ENCODE peak calls at places on chromosome 2, in eight cellular contexts. B is NCI-H2107, Q is endothelial cell of umbilical vein, L is spleen, D is NCI-H2029 treated with DMSO at 0.1 percent for 48 hours, A is AG20443, W is lower lobe of right lung, P is T-helper 9 cell. R is an unnamed sample.

GRCh38 chr2:75606851-75607798 is 39.5 kb upstream of the MRPL19 start:
- DNase-seq in B (no peak), Q (peak; percentile 20), L (no peak), D (no peak), A (peak; percentile 55), W (no peak), P (no peak), R (no peak)

GRCh38 chr2:171087547-171087946 is 73.1 kb downstream of the TLK1 start:
- DNase-seq in B (no peak), Q (peak; percentile 3), L (no peak), D (no peak), A (no peak), W (no peak), P (no peak), R (no peak)

GRCh38 chr2:64065516-64065915 is 46.3 kb upstream of the VPS54 start:
- DNase-seq in B (no peak), Q (no peak), L (no peak), D (no peak), A (no peak), W (no peak), P (no peak), R (no peak)

GRCh38 chr2:26636935-26637334 is 4.2 kb downstream of the CIB4 start:
- DNase-seq in B (no peak), Q (no peak), L (no peak), D (no peak), A (no peak), W (peak; percentile 16), P (no peak), R (no peak)

GRCh38 chr2:127859712-127860085 is 1.7 kb upstream of the POLR2D start:
- DNase-seq in B (no peak), Q (no peak), L (peak; percentile 93), D (no peak), A (no peak), W (peak; percentile 89), P (peak; percentile 57), R (peak; percentile 43)

GRCh38 chr2:85312404-85312803 is 15.4 kb downstream of the TGOLN2 start:
- DNase-seq in B (no peak), Q (no peak), L (no peak), D (no peak), A (peak; percentile 72), W (no peak), P (no peak), R (no peak)

GRCh38 chr2:57802243-57802642 is 244.4 kb upstream of the VRK2 start:
- DNase-seq in B (no peak), Q (no peak), L (peak; percentile 43), D (no peak), A (no peak), W (no peak), P (no peak), R (no peak)

GRCh38 chr2:215188078-215188477 is 49.7 kb upstream of the ABCA12 start:
- DNase-seq in B (no peak), Q (peak; percentile 20), L (no peak), D (no peak), A (no peak), W (no peak), P (no peak), R (no peak)

GRCh38 chr2:239015769-239016675 is 168.1 kb downstream of the TWIST2 start:
- DNase-seq in B (no peak), Q (no peak), L (peak; percentile 61), D (no peak), A (no peak), W (no peak), P (no peak), R (no peak)

GRCh38 chr2:176098366-176099158 is 1.0 kb upstream of the HOXD12 start:
- DNase-seq in B (no peak), Q (no peak), L (no peak), D (no peak), A (no peak), W (no peak), P (no peak), R (no peak)

GRCh38 chr2:160205511-160205910 is 5.4 kb upstream of the ITGB6 start:
- DNase-seq in B (no peak), Q (peak; percentile 97), L (no peak), D (no peak), A (peak; percentile 89), W (peak; percentile 54), P (no peak), R (no peak)

GRCh38 chr2:2662847-2663356 is 331.8 kb upstream of the MYT1L start:
- DNase-seq in B (no peak), Q (no peak), L (no peak), D (peak; percentile 42), A (no peak), W (no peak), P (no peak), R (no peak)

R was measured in CD8-positive, alpha-beta T cell.